ENCODE peak calls at places on chromosomes 11 and 22, in eight cellular contexts. N is GM23248, J is OCI-LY7, K is hepatocyte, Y is HCT116, S is PC-3, X is MM.1S, M is PC-9. B is an unnamed sample. For H3K9me2 and H3K9me3, the result is how much of the 10 kb centered on the place peaks cover.

GRCh38 chr11:1508491-1508891 is 21.9 kb upstream of the MOB2 start:
- DNase-seq in N (no peak), J (no peak), K (no peak), Y (no peak), S (no peak), X (no peak), M (no peak), B (no peak)

GRCh38 chr11:17610402-17610894 is 63.4 kb downstream of the OTOG start:
- DNase-seq in N (no peak), J (no peak), K (no peak), Y (no peak), S (no peak), X (no peak), M (no peak), B (no peak)

GRCh38 chr11:73998846-73999575 is 9.9 kb downstream of the UCP3 start:
- DNase-seq in N (no peak), J (no peak), K (no peak), Y (no peak), S (no peak), X (no peak), M (no peak), B (no peak)

GRCh38 chr22:47215851-47216250 is 453.4 kb downstream of the TBC1D22A start:
- DNase-seq in N (no peak), J (no peak), K (no peak), Y (no peak), S (no peak), X (no peak), M (no peak), B (no peak)

GRCh38 chr22:18001040-18001893 is 23.1 kb downstream of the MICAL3 start:
- DNase-seq in N (peak), J (peak), K (peak), Y (peak), S (peak), X (peak), M (peak), B (peak)

GRCh38 chr11:122796128-122796717 is 42.1 kb upstream of the CRTAM start:
- DNase-seq in N (peak), J (peak), K (peak), Y (no peak), S (peak), X (peak), M (peak), B (peak)

GRCh38 chr11:17414317-17414737 is 25.9 kb upstream of the KCNJ11 start:
- DNase-seq in N (no peak), J (no peak), K (no peak), Y (no peak), S (no peak), X (no peak), M (no peak), B (no peak)

GRCh38 chr22:29069476-29069875 is 3.4 kb upstream of the KREMEN1 start:
- DNase-seq in N (no peak), J (no peak), K (no peak), Y (no peak), S (no peak), X (no peak), M (no peak), B (no peak)

GRCh38 chr11:198236-198806 is 5.4 kb downstream of the SCGB1C1 start:
- DNase-seq in N (no peak), J (no peak), K (no peak), Y (no peak), S (no peak), X (no peak), M (no peak), B (no peak)

GRCh38 chr11:61893981-61894380 is 2.6 kb upstream of the FADS3 start:
- DNase-seq in N (peak), J (no peak), K (no peak), Y (no peak), S (peak), X (no peak), M (no peak), B (no peak)

GRCh38 chr22:45552580-45553332 is 50.1 kb downstream of the FBLN1 start:
- DNase-seq in N (peak), J (no peak), K (peak), Y (no peak), S (no peak), X (no peak), M (no peak), B (no peak)

GRCh38 chr11:64655901-64656601 is 65.0 kb downstream of the SLC22A12 start:
- DNase-seq in N (peak), J (no peak), K (no peak), Y (no peak), S (no peak), X (no peak), M (no peak), B (no peak)

GRCh38 chr11:112610494-112610893 is 349.8 kb upstream of the PLET1 start:
- DNase-seq in N (peak), J (no peak), K (no peak), Y (no peak), S (no peak), X (no peak), M (no peak), B (no peak)

GRCh38 chr11:2099523-2100316 is 39.5 kb downstream of the IGF2 start:
- DNase-seq in N (no peak), J (no peak), K (no peak), Y (no peak), S (peak), X (no peak), M (peak), B (no peak)

GRCh38 chr11:129766858-129767604 is 48.6 kb upstream of the TMEM45B start:
- DNase-seq in N (peak), J (peak), K (peak), Y (peak), S (peak), X (peak), M (peak), B (peak)

GRCh38 chr11:76277298-76278175 is 71.2 kb upstream of the WNT11 start:
- DNase-seq in N (no peak), J (peak), K (no peak), Y (no peak), S (no peak), X (no peak), M (no peak), B (no peak)

GRCh38 chr11:64569300-64569970 is 21.6 kb upstream of the SLC22A12 start:
- DNase-seq in N (no peak), J (no peak), K (no peak), Y (no peak), S (no peak), X (no peak), M (no peak), B (no peak)

GRCh38 chr11:36000616-36001190 is 56.8 kb downstream of the LDLRAD3 start:
- DNase-seq in N (no peak), J (no peak), K (no peak), Y (no peak), S (peak), X (no peak), M (peak), B (no peak)

GRCh38 chr11:43567396-43567975 is 113.1 kb upstream of the HSD17B12 start:
- DNase-seq in N (peak), J (peak), K (peak), Y (peak), S (peak), X (peak), M (no peak), B (peak)

GRCh38 chr11:104995001-104995408 is 26.6 kb upstream of the CASP4 start:
- DNase-seq in N (no peak), J (no peak), K (no peak), Y (no peak), S (no peak), X (no peak), M (no peak), B (no peak)

GRCh38 chr11:45017329-45017728 is 66.6 kb upstream of the TP53I11 start:
- DNase-seq in N (no peak), J (no peak), K (no peak), Y (no peak), S (no peak), X (no peak), M (no peak), B (peak)

GRCh38 chr22:43853328-43853931 is 8.9 kb downstream of the SULT4A1 start:
- DNase-seq in N (no peak), J (no peak), K (no peak), Y (no peak), S (no peak), X (no peak), M (peak), B (peak)

GRCh38 chr22:20193761-20194494 is 43.1 kb upstream of the CCDC188 start:
- DNase-seq in N (no peak), J (no peak), K (no peak), Y (no peak), S (no peak), X (no peak), M (no peak), B (no peak)

GRCh38 chr11:11612439-11612838 is 9.4 kb downstream of the GALNT18 start:
- DNase-seq in N (no peak), J (no peak), K (no peak), Y (no peak), S (no peak), X (no peak), M (no peak), B (no peak)

GRCh38 chr11:96014234-96014633 is 90.3 kb upstream of the MTMR2 start:
- DNase-seq in N (peak), J (no peak), K (no peak), Y (peak), S (peak), X (peak), M (peak), B (no peak)

GRCh38 chr11:113926273-113927183 is 21.9 kb downstream of the HTR3B start:
- DNase-seq in N (peak), J (no peak), K (no peak), Y (no peak), S (peak), X (no peak), M (no peak), B (no peak)

GRCh38 chr22:37784829-37785495 is 22.8 kb upstream of the GCAT start:
- DNase-seq in N (no peak), J (no peak), K (peak), Y (peak), S (peak), X (no peak), M (peak), B (no peak)

GRCh38 chr11:36699271-36699670 is 101.2 kb upstream of the RAG2 start:
- DNase-seq in N (no peak), J (no peak), K (no peak), Y (no peak), S (no peak), X (no peak), M (no peak), B (no peak)

GRCh38 chr11:98568011-98568410 is 452.7 kb upstream of the CNTN5 start:
- DNase-seq in N (no peak), J (no peak), K (no peak), Y (no peak), S (no peak), X (no peak), M (no peak), B (no peak)

GRCh38 chr11:18723991-18724390 is 2.0 kb downstream of the IGSF22 start:
- DNase-seq in N (no peak), J (no peak), K (no peak), Y (no peak), S (no peak), X (no peak), M (no peak), B (no peak)

GRCh38 chr11:86370171-86370570 is 4.5 kb upstream of the CCDC81 start:
- DNase-seq in N (no peak), J (no peak), K (no peak), Y (no peak), S (no peak), X (no peak), M (no peak), B (no peak)

GRCh38 chr11:33376331-33377099 is 119.3 kb downstream of the HIPK3 start:
- DNase-seq in N (peak), J (peak), K (peak), Y (no peak), S (no peak), X (peak), M (peak), B (peak)

GRCh38 chr22:41917906-41918791 is 3.3 kb upstream of the SHISA8 start:
- DNase-seq in N (peak), J (peak), K (no peak), Y (no peak), S (peak), X (no peak), M (peak), B (peak)

GRCh38 chr22:31604746-31605705 is 57.0 kb downstream of the PISD start:
- DNase-seq in N (no peak), J (no peak), K (no peak), Y (no peak), S (no peak), X (no peak), M (no peak), B (no peak)

GRCh38 chr11:118914178-118914918 is 11.4 kb downstream of the BCL9L start:
- DNase-seq in N (no peak), J (peak), K (no peak), Y (no peak), S (peak), X (no peak), M (peak), B (peak)

DNA sequence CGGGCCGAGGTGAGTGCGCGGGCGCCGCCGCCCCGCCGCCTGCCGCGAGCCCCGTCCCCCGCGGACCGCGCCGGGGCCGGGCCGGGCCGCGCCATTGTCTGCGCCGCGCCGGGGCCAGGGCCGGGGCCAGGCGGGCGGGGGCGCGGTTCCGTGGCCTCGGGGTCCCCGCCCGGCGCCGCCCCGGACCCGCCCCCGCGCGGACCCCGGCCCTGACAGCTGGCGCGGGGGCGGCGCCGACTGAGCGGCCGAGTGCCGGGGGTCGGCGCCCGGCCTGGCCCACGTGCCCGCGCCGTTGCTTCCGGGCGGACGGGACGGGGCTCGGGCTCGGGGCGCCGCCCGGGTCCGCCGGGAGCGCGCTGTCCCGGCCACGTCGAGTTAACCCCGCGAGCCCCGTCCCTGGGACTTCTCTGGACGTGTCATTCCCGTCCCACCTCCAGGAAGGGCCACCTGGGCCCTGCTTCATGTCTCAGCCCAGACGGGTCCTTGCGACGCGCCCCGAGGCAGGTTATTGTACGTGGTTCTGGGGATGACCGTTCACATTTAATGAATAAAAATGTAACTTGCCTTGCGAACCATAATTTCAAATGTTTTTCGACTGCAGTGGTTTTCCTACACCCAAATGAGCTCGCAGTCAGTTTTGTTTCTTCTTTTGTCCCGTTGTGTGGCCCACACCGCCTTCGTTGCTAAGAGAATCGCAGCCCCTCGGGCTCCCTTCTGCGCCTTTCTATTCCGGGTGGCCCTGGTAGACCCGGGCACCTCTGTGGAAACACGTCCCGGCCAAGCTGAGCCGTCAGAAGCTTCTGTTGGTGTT is 542 bp downstream of the ZBED4 start:
- DNase-seq in N (peak), J (peak), K (peak), Y (no peak), S (peak), X (peak), M (peak), B (peak)
- H3K27ac ChIP-seq in N (peak), J (peak), K (peak), Y (peak), S (no peak), X (peak), M (peak), B (peak)

GRCh38 chr11:132898021-132898420 is 634.3 kb downstream of the OPCML start:
- DNase-seq in N (no peak), J (no peak), K (no peak), Y (no peak), S (no peak), X (no peak), M (no peak), B (no peak)
- H3K9me2 ChIP-seq in N (under half), J (under half), K (under half), Y (under half), S (under half), X (under half), M (under half), B (under half)

DNA sequence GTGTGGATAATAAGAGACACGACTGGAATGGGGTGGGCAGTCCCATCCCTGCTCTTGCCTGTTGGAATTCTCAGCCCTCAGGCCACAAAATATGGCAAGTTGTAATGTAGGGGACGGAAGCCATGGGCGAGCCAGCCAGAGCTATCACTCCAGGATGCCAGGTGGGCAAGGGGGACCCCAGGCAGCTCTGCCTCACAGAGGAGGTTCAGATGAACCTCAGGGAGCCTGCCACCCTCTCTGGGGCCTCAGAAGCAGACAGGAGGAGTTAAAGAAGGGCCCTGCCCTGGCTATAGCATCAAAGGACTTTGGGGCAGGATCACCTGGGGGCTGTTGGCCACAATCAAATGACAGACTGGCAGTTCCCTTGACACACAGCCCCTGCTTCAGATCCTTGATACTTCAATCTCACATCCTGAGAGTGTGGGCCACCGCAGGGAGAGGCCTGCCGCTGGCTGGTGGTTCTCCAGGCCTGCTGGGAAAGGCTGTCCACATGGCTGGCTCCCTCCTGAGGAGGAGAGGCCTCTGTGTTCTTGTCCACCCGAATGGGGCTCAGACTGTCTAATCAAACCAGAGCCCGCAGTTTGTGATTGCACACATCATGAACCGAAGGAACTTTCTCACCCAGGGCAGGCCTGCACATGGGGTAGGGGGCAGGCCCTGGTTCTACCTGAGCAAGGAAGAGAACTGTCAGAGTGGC is 31.4 kb downstream of the IGLL1 start:
- DNase-seq in N (no peak), J (no peak), K (no peak), Y (no peak), S (no peak), X (no peak), M (no peak), B (no peak)
- H3K9me3 ChIP-seq in N (under half), J (under half), K (under half), Y (under half), S (under half), X (under half), M (under half), B (under half)

GRCh38 chr11:79173615-79174014 is 267.2 kb downstream of the TENM4 start:
- DNase-seq in N (peak), J (no peak), K (peak), Y (no peak), S (peak), X (no peak), M (no peak), B (no peak)

GRCh38 chr11:79170289-79170688 is 270.5 kb downstream of the TENM4 start:
- DNase-seq in N (no peak), J (no peak), K (no peak), Y (no peak), S (no peak), X (no peak), M (no peak), B (no peak)

GRCh38 chr11:79168530-79169110 is 272.2 kb downstream of the TENM4 start:
- DNase-seq in N (no peak), J (no peak), K (no peak), Y (no peak), S (no peak), X (no peak), M (no peak), B (no peak)

GRCh38 chr11:79179087-79179486 is 261.7 kb downstream of the TENM4 start:
- DNase-seq in N (no peak), J (no peak), K (no peak), Y (no peak), S (no peak), X (no peak), M (no peak), B (no peak)

GRCh38 chr11:79174045-79175008 is 266.5 kb downstream of the TENM4 start:
- DNase-seq in N (no peak), J (no peak), K (no peak), Y (no peak), S (no peak), X (no peak), M (no peak), B (no peak)
- H3K27ac ChIP-seq in N (no peak), J (no peak), K (peak), Y (no peak), S (no peak), X (no peak), M (no peak), B (no peak)

GRCh38 chr11:132898676-132899075 is 633.6 kb downstream of the OPCML start:
- DNase-seq in N (no peak), J (no peak), K (no peak), Y (no peak), S (no peak), X (no peak), M (no peak), B (no peak)
- H3K9me2 ChIP-seq in N (under half), J (under half), K (under half), Y (under half), S (under half), X (under half), M (under half), B (under half)

DNA sequence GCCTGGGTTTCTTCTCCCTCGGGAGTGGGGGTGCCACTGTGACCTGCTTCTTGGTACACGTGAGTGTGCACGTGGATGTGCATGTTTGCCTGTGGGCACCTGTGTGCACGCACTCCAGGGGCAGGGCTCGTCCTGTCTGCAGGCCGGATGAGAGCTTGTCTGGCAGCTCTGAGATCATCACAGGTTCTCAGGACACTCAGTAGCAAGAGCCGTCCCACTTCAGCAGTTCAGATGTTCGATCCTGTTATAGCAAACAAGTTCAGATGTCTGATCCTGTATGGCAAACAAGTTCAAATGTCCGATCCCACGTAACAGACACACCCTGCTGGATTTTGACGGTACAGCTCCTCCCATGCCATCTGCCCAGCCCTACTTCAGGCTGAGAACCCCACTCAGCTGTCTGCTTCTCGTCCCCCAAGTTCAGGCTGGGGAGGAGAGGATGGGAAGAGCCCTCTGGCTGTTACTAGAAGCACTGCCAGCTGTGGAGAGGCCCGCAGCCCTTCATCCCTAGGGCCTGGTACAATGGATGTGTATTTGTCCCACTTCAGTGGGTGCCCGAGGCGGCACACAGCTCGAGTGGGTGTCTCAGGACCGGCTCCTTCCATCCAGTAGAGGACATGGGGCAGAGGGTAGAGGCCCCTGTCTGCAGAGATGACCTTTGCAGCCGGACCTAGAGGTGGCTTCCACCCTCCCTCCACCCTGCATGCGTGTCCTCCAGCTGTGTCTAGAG is 1126.9 kb downstream of the BRD1 start:
- DNase-seq in N (no peak), J (no peak), K (no peak), Y (no peak), S (no peak), X (no peak), M (no peak), B (no peak)
- H3K9me3 ChIP-seq in N (under half), J (under half), K (under half), Y (under half), S (under half), X (under half), M (under half), B (under half)

DNA sequence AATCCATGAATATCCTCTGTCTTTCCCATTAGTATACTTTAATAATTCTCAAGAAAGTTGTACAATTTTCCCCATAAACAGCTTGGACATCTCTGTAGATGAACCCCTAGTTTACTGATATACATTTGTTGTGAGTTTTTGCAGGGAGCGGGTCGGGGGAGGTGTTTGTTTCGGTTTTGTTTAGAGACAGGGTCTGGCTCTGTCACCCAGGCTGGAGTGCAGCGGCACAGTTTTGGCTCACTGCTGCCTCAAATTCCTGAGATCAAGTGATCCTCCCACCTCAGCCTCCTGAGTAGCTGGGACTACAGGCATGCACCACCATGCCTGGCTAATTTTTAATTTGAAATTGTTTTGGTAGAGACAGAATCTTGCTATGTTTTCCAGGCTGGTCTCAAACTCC is 57.6 kb downstream of the IGLL5 start:
- DNase-seq in N (no peak), J (no peak), K (no peak), Y (no peak), S (no peak), X (no peak), M (no peak), B (peak)
- H3K27ac ChIP-seq in N (no peak), J (no peak), K (no peak), Y (no peak), S (no peak), X (no peak), M (no peak), B (no peak)

B was measured in Karpas-422.